ENCODE peak calls at places on chromosomes 5 and 9, in six cellular contexts. O, E, V, B, Y and M are unnamed samples.

GRCh38 chr9:80040457-80040856 is 468.7 kb downstream of the TLE4 start:
- DNase-seq in O (no peak), E (no peak), V (no peak), B (no peak), Y (no peak), M (no peak)

GRCh38 chr5:144085381-144085780 is 85.1 kb downstream of the YIPF5 start:
- DNase-seq in O (no peak), E (no peak), V (peak), B (no peak), Y (peak), M (no peak)

GRCh38 chr5:95761771-95762680 is 30.9 kb downstream of the RHOBTB3 start:
- DNase-seq in O (no peak), E (no peak), V (no peak), B (no peak), Y (peak), M (no peak)

GRCh38 chr9:13274901-13275641 is 4.4 kb downstream of the MPDZ start:
- DNase-seq in O (no peak), E (no peak), V (no peak), B (no peak), Y (peak), M (no peak)

GRCh38 chr5:1322036-1322903 is 22.6 kb downstream of the CLPTM1L start:
- DNase-seq in O (no peak), E (no peak), V (no peak), B (no peak), Y (no peak), M (no peak)

GRCh38 chr9:96596601-96597111 is 23.0 kb downstream of the CDC14B start:
- DNase-seq in O (no peak), E (no peak), V (no peak), B (no peak), Y (no peak), M (no peak)

GRCh38 chr5:134463991-134464760 is 52.5 kb upstream of the CDKN2AIPNL start:
- DNase-seq in O (no peak), E (no peak), V (no peak), B (no peak), Y (peak), M (no peak)

GRCh38 chr5:31579558-31579957 is 47.5 kb downstream of the C5orf22 start:
- DNase-seq in O (no peak), E (no peak), V (no peak), B (no peak), Y (no peak), M (no peak)

GRCh38 chr9:96453625-96454024 is 3.7 kb downstream of the HABP4 start:
- DNase-seq in O (no peak), E (peak), V (peak), B (no peak), Y (peak), M (no peak)

GRCh38 chr5:157930710-157931109 is 71.8 kb upstream of the CLINT1 start:
- DNase-seq in O (no peak), E (no peak), V (no peak), B (no peak), Y (no peak), M (no peak)

GRCh38 chr5:148515460-148515859 is 131.7 kb downstream of the FBXO38 start:
- DNase-seq in O (no peak), E (no peak), V (no peak), B (no peak), Y (no peak), M (no peak)

GRCh38 chr5:42995152-42995751 is 44.9 kb downstream of the ANXA2R start:
- DNase-seq in O (no peak), E (no peak), V (no peak), B (no peak), Y (peak), M (no peak)

GRCh38 chr9:22044583-22044982 is 35.5 kb upstream of the CDKN2B start:
- DNase-seq in O (no peak), E (no peak), V (no peak), B (no peak), Y (peak), M (no peak)

GRCh38 chr5:10527281-10527950 is 36.5 kb upstream of the ANKRD33B start:
- DNase-seq in O (no peak), E (no peak), V (no peak), B (no peak), Y (no peak), M (no peak)

GRCh38 chr9:7169717-7170348 is 412.1 kb downstream of the KDM4C start:
- DNase-seq in O (no peak), E (no peak), V (peak), B (no peak), Y (peak), M (no peak)

GRCh38 chr5:141637266-141637692 is 482 bp downstream of the RELL2 start:
- DNase-seq in O (no peak), E (no peak), V (no peak), B (peak), Y (no peak), M (peak)

GRCh38 chr5:78526049-78526525 is 122.5 kb downstream of the LHFPL2 start:
- DNase-seq in O (no peak), E (no peak), V (peak), B (no peak), Y (peak), M (no peak)

GRCh38 chr5:38339446-38339845 is 81.1 kb downstream of the EGFLAM start:
- DNase-seq in O (no peak), E (no peak), V (no peak), B (no peak), Y (no peak), M (no peak)

GRCh38 chr5:151023651-151024050 is 3.3 kb downstream of the GPX3 start:
- DNase-seq in O (no peak), E (no peak), V (peak), B (no peak), Y (peak), M (no peak)

GRCh38 chr9:121888438-121888775 is 204.7 kb downstream of the TTLL11 start:
- DNase-seq in O (no peak), E (no peak), V (peak), B (no peak), Y (peak), M (no peak)

GRCh38 chr5:58019614-58020013 is 440.3 kb downstream of the PLK2 start:
- DNase-seq in O (no peak), E (no peak), V (no peak), B (no peak), Y (no peak), M (no peak)

GRCh38 chr5:38563624-38564023 is 7.2 kb upstream of the LIFR start:
- DNase-seq in O (no peak), E (no peak), V (no peak), B (no peak), Y (no peak), M (no peak)

GRCh38 chr9:85453850-85454249 is 287.9 kb downstream of the AGTPBP1 start:
- DNase-seq in O (no peak), E (no peak), V (no peak), B (no peak), Y (no peak), M (no peak)

GRCh38 chr5:74289238-74289637 is 351.3 kb downstream of the ENC1 start:
- DNase-seq in O (no peak), E (no peak), V (peak), B (no peak), Y (no peak), M (no peak)

GRCh38 chr5:71838286-71838685 is 119.2 kb downstream of the CARTPT start:
- DNase-seq in O (no peak), E (no peak), V (no peak), B (no peak), Y (no peak), M (no peak)

GRCh38 chr9:135703726-135704125 is 1.7 kb downstream of the KCNT1 start:
- DNase-seq in O (no peak), E (no peak), V (no peak), B (no peak), Y (no peak), M (no peak)

GRCh38 chr9:137479315-137479861 is 20.3 kb upstream of the NSMF start:
- DNase-seq in O (no peak), E (no peak), V (no peak), B (no peak), Y (no peak), M (no peak)

GRCh38 chr9:37466037-37466709 is 923 bp upstream of the ZBTB5 start:
- DNase-seq in O (no peak), E (peak), V (peak), B (no peak), Y (peak), M (no peak)

GRCh38 chr5:118980438-118980837 is 7.9 kb downstream of the DTWD2 start:
- DNase-seq in O (no peak), E (no peak), V (no peak), B (no peak), Y (no peak), M (no peak)

GRCh38 chr5:176692835-176693476 is 45.7 kb downstream of the TSPAN17 start:
- DNase-seq in O (no peak), E (no peak), V (no peak), B (no peak), Y (no peak), M (no peak)